ENCODE peak calls at places on chromosome 18, in seven cellular contexts. N is AG09309, H is EL, Y is neural progenitor cell, G is adrenal gland, U is NCI-H774, V is frontal cortex. C is an unnamed sample.

GRCh38 chr18:52339891-52340371 is at the start of gene DCC:
- DNase-seq in N (no peak), H (no peak), Y (peak; percentile 87), G (peak; percentile 21), U (peak; percentile 11), V (peak; percentile 38), C (peak; percentile 54)

GRCh38 chr18:59697236-59697932 is at the start of gene CCBE1:
- DNase-seq in N (no peak), H (peak; percentile 93), Y (peak; percentile 88), G (peak; percentile 72), U (peak; percentile 36), V (peak; percentile 46), C (peak; percentile 77)

GRCh38 chr18:60090170-60090569 is 190.4 kb downstream of the PMAIP1 start:
- DNase-seq in N (no peak), H (no peak), Y (peak; percentile 47), G (no peak), U (no peak), V (no peak), C (no peak)

GRCh38 chr18:47345996-47346395 is 94.5 kb upstream of the SKOR2 start:
- DNase-seq in N (no peak), H (no peak), Y (no peak), G (no peak), U (no peak), V (no peak), C (no peak)

GRCh38 chr18:45619062-45619825 is 4.0 kb downstream of the SLC14A2 start:
- DNase-seq in N (no peak), H (no peak), Y (no peak), G (no peak), U (no peak), V (no peak), C (peak; percentile 82)

GRCh38 chr18:57807336-57808117 is 4.4 kb upstream of the ATP8B1 start:
- DNase-seq in N (no peak), H (peak; percentile 76), Y (no peak), G (no peak), U (no peak), V (no peak), C (no peak)

GRCh38 chr18:64295839-64296238 is 147.0 kb upstream of the LINC00305 start:
- DNase-seq in N (no peak), H (no peak), Y (no peak), G (no peak), U (no peak), V (no peak), C (no peak)

GRCh38 chr18:79393626-79394401 is 1.9 kb upstream of the NFATC1 start:
- DNase-seq in N (no peak), H (peak; percentile 78), Y (peak; percentile 76), G (peak; percentile 86), U (peak; percentile 87), V (peak; percentile 91), C (peak; percentile 97)

GRCh38 chr18:76913583-76913982 is 91.2 kb downstream of the ZNF236 start:
- DNase-seq in N (no peak), H (no peak), Y (no peak), G (no peak), U (peak; percentile 65), V (no peak), C (no peak)

GRCh38 chr18:24959100-24959499 is 392.9 kb downstream of the ZNF521 start:
- DNase-seq in N (no peak), H (no peak), Y (no peak), G (no peak), U (no peak), V (no peak), C (no peak)